ENCODE peak calls at places on chromosomes 7 and 10, in eight cellular contexts. Q, Y, D, P, F, R, M and W are unnamed samples. For H3K4me1, the result is how much of the 10 kb centered on the place peaks cover.

GRCh38 chr10:530717-531116 is 158.8 kb downstream of the DIP2C start:
- DNase-seq in D (no peak), R (no peak), M (no peak), P (no peak), Q (no peak), F (no peak), Y (peak), W (no peak)

GRCh38 chr10:87585565-87586514 is 73.8 kb upstream of the PAPSS2 start:
- DNase-seq in M (peak), Q (peak), R (no peak), P (peak), Y (no peak), D (peak), F (no peak), W (no peak)

GRCh38 chr10:79446451-79447020 is 1.1 kb upstream of the ZCCHC24 start:
- DNase-seq in Y (peak), D (no peak), R (peak), F (peak), P (peak), Q (peak), M (no peak), W (peak)

GRCh38 chr10:129545257-129545656 is 78.2 kb downstream of the MGMT start:
- DNase-seq in Y (peak), R (no peak), Q (no peak), P (no peak), D (no peak), F (no peak), M (peak), W (no peak)

GRCh38 chr7:29042893-29043292 is 84.8 kb upstream of the TRIL start:
- DNase-seq in M (no peak), R (no peak), P (no peak), F (no peak), Q (no peak), D (no peak), Y (no peak), W (no peak)

GRCh38 chr7:78226059-78226658 is 427.6 kb downstream of the PHTF2 start:
- DNase-seq in D (peak), Q (peak), M (peak), P (peak), R (peak), F (peak), Y (no peak), W (peak)

GRCh38 chr10:22958338-22958737 is 30.5 kb downstream of the ARMC3 start:
- DNase-seq in Y (no peak), F (no peak), Q (no peak), R (no peak), M (no peak), D (no peak), P (no peak), W (no peak)

GRCh38 chr7:128879939-128880746 is 17.5 kb downstream of the ATP6V1F start:
- DNase-seq in R (peak), Y (peak), D (peak), F (peak), P (peak), Q (peak), M (peak), W (peak)

GRCh38 chr7:4834601-4835397 is 27.0 kb downstream of the PAPOLB start:
- DNase-seq in D (no peak), Q (no peak), P (no peak), M (no peak), R (no peak), Y (no peak), F (no peak), W (no peak)

GRCh38 chr7:102080003-102080361 is 206.7 kb upstream of the SH2B2 start:
- DNase-seq in F (no peak), M (no peak), R (no peak), D (no peak), Y (peak), Q (peak), P (no peak), W (no peak)

GRCh38 chr10:30827531-30828120 is 198.1 kb upstream of the LYZL2 start:
- DNase-seq in P (peak), M (peak), F (no peak), D (no peak), Y (no peak), R (no peak), Q (no peak), W (no peak)

GRCh38 chr10:35042783-35043182 is 47.4 kb downstream of the CUL2 start:
- DNase-seq in D (no peak), Y (no peak), R (no peak), M (no peak), Q (peak), F (no peak), P (no peak), W (no peak)

GRCh38 chr7:22809902-22810642 is 12.6 kb downstream of the TOMM7 start:
- DNase-seq in Y (no peak), Q (no peak), P (no peak), D (peak), F (no peak), R (no peak), M (no peak), W (no peak)

GRCh38 chr10:35270100-35270499 is 66.2 kb upstream of the CCNY start:
- DNase-seq in M (peak), R (no peak), D (no peak), F (no peak), P (no peak), Q (peak), Y (no peak), W (no peak)

GRCh38 chr10:44703241-44704155 is 207.6 kb upstream of the TMEM72 start:
- DNase-seq in P (peak), Y (no peak), F (no peak), D (no peak), M (peak), R (no peak), Q (no peak), W (no peak)

GRCh38 chr10:104577171-104577570 is 63.9 kb upstream of the SORCS3 start:
- DNase-seq in Y (no peak), R (no peak), D (no peak), P (no peak), Q (no peak), M (no peak), F (no peak), W (peak)

GRCh38 chr10:133128126-133129081 is 31.6 kb upstream of the KNDC1 start:
- DNase-seq in Y (peak), R (peak), M (no peak), P (no peak), F (no peak), Q (no peak), D (no peak), W (no peak)

GRCh38 chr10:103493362-103493871 is at the start of gene NEURL1:
- DNase-seq in P (no peak), Q (no peak), R (no peak), M (no peak), F (peak), D (no peak), Y (no peak), W (no peak)

GRCh38 chr10:27893320-27894014 is 105.4 kb downstream of the ODAD2 start:
- DNase-seq in P (peak), D (no peak), Q (no peak), M (peak), R (no peak), F (no peak), Y (no peak), W (no peak)

GRCh38 chr10:132624847-132625839 is 87.6 kb downstream of the INPP5A start:
- DNase-seq in R (peak), D (no peak), F (no peak), Q (no peak), Y (peak), P (no peak), M (peak), W (no peak)

GRCh38 chr10:10092581-10092980 is 925.1 kb upstream of the CELF2 start:
- DNase-seq in R (peak), P (no peak), Y (no peak), M (peak), F (peak), D (no peak), Q (no peak), W (no peak)

GRCh38 chr7:2959343-2959680 is 84.4 kb downstream of the CARD11 start:
- DNase-seq in M (no peak), F (no peak), R (no peak), P (no peak), Q (no peak), Y (no peak), D (no peak), W (no peak)

GRCh38 chr10:12237265-12238220 is 41.6 kb downstream of the CDC123 start:
- DNase-seq in F (no peak), Q (no peak), P (no peak), R (no peak), D (peak), M (no peak), Y (no peak), W (no peak)

GRCh38 chr10:122140941-122141623 is 130.0 kb upstream of the BTBD16 start:
- DNase-seq in F (no peak), D (peak), R (peak), P (peak), Q (peak), M (peak), Y (no peak), W (peak)

GRCh38 chr7:90383422-90383821 is 19.8 kb upstream of the CLDN12 start:
- DNase-seq in D (no peak), R (no peak), Y (no peak), Q (no peak), M (peak), P (peak), F (no peak), W (no peak)

GRCh38 chr10:61500460-61500859 is 47.3 kb upstream of the TMEM26 start:
- DNase-seq in R (no peak), M (no peak), Y (no peak), P (no peak), D (no peak), F (no peak), Q (no peak), W (no peak)

GRCh38 chr7:16926283-16926682 is 44.5 kb upstream of the AGR3 start:
- DNase-seq in R (no peak), P (peak), F (peak), Y (no peak), M (peak), D (peak), Q (peak), W (peak)

GRCh38 chr7:18975276-18975675 is 142.2 kb downstream of the TWIST1 start:
- DNase-seq in Y (no peak), M (no peak), P (no peak), R (no peak), Q (no peak), F (no peak), D (no peak), W (no peak)

GRCh38 chr7:142626420-142627035 is 122.7 kb upstream of the PRSS1 start:
- DNase-seq in D (peak), R (no peak), Q (peak), M (peak), F (peak), P (peak), Y (peak), W (peak)

GRCh38 chr7:130667593-130668257 is 823 bp downstream of the COPG2 start:
- DNase-seq in M (peak), Q (no peak), Y (no peak), D (no peak), R (no peak), P (peak), F (no peak), W (no peak)

GRCh38 chr10:46541735-46542566 is 14.5 kb downstream of the GPRIN2 start:
- DNase-seq in R (peak), M (no peak), Y (peak), F (no peak), Q (no peak), D (no peak), P (no peak), W (no peak)

GRCh38 chr10:126090911-126091728 is 194.8 kb downstream of the FANK1 start:
- DNase-seq in Q (no peak), F (no peak), D (no peak), M (peak), R (no peak), P (peak), Y (no peak), W (no peak)

GRCh38 chr10:109893371-109893770 is 29.9 kb downstream of the XPNPEP1 start:
- DNase-seq in Y (no peak), D (no peak), M (no peak), F (no peak), P (no peak), Q (no peak), R (no peak), W (no peak)

GRCh38 chr10:102358717-102359382 is 36.7 kb upstream of the NFKB2 start:
- DNase-seq in D (no peak), M (peak), Y (no peak), F (no peak), R (no peak), Q (no peak), P (no peak), W (no peak)

DNA sequence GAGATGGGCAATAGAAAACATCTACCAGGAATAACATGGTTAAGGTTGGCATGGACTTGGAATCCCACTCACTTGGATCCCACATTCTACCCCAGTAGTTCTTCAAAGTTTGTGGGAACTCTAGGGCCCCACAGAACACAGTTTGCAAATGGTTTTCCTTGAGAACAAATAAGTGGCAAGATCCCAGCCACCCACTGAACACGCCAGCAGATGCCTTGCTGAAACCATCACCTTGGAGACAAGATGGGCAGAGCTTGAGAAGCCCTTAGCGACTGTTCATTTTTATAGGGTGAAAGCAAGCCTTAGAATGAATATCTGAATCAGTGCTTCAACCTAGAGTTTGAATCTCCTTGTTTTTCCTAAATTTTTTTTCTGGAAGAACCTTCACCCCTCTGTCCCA is 349.1 kb downstream of the RPS24 start:
- DNase-seq in R (no peak), M (no peak), F (no peak), Q (no peak), P (no peak), D (no peak), Y (no peak), W (no peak)
- TF ChIP-seq POLR2A in R (no peak), M (no peak), F (no peak), Q (no peak), P (no peak), D (no peak), Y (no peak), W (no peak)

GRCh38 chr7:46015107-46015868 is 94.2 kb upstream of the IGFBP3 start:
- DNase-seq in F (peak), R (peak), Y (peak), Q (peak), M (peak), D (peak), P (no peak), W (peak)
- TF ChIP-seq CTCF in F (no peak), R (no peak), Y (no peak), Q (no peak), M (no peak), D (no peak), P (no peak), W (no peak)

GRCh38 chr7:134662871-134663205 is 16.2 kb downstream of the BPGM start:
- DNase-seq in Y (no peak), Q (no peak), F (no peak), D (no peak), R (no peak), P (no peak), M (no peak), W (no peak)
- H3K4me1 ChIP-seq in Y (under half), Q (under half), F (under half), D (under half), R (under half), P (half or more), M (under half), W (under half)

GRCh38 chr7:157476654-157477549 is 140.1 kb downstream of the DNAJB6 start:
- DNase-seq in Q (no peak), M (no peak), F (no peak), Y (peak), R (peak), P (no peak), D (no peak), W (no peak)
- TF ChIP-seq POLR2A in Q (no peak), M (no peak), F (no peak), Y (no peak), R (no peak), P (no peak), D (no peak), W (no peak)

GRCh38 chr7:151882734-151883133 is 5.8 kb upstream of the PRKAG2 start:
- DNase-seq in Q (no peak), M (no peak), F (no peak), D (no peak), R (no peak), P (no peak), Y (no peak), W (no peak)

GRCh38 chr7:151883872-151884271 is 7.0 kb upstream of the PRKAG2 start:
- DNase-seq in Y (no peak), M (no peak), D (no peak), R (no peak), Q (no peak), F (no peak), P (no peak), W (no peak)

GRCh38 chr7:151876899-151877777 is at the start of gene PRKAG2:
- DNase-seq in Q (no peak), M (no peak), P (peak), D (no peak), F (peak), R (peak), Y (peak), W (peak)

GRCh38 chr7:151877911-151878835 is 1.3 kb upstream of the PRKAG2 start:
- DNase-seq in Q (no peak), D (no peak), P (no peak), M (no peak), F (no peak), Y (peak), R (no peak), W (no peak)

DNA sequence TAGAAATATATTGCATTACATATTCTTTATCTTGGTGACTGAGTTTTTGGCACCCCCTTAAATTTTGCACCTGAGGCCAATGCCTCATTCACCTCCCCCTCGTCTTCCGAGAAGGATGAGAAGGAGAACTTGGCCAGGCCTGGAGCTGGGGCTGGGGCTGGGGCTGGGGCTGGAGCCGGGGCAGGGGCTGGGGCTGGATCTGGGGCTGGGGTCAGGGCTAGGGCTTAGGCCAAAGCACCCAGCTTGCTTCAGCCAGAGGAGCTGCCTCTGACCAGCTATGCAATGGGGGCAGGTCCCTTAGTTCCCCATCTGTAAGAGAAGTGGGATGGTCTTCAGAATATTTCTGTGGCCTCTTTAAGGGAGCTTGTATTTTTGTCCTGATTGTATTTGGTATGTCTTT is 3.8 kb upstream of the PRKAG2 start:
- DNase-seq in P (no peak), Q (no peak), R (no peak), Y (no peak), D (no peak), F (no peak), M (no peak), W (no peak)
- TF ChIP-seq CTCF in P (no peak), Q (no peak), R (no peak), Y (no peak), D (no peak), F (no peak), M (no peak), W (no peak)

GRCh38 chr7:137953692-137954470 is 48.0 kb downstream of the CREB3L2 start:
- DNase-seq in F (no peak), M (peak), Y (no peak), P (peak), R (no peak), Q (no peak), D (no peak), W (peak)

GRCh38 chr7:137954614-137955013 is 47.3 kb downstream of the CREB3L2 start:
- DNase-seq in R (no peak), D (no peak), Y (no peak), Q (no peak), M (peak), P (peak), F (no peak), W (no peak)

GRCh38 chr7:137956591-137956990 is 45.3 kb downstream of the CREB3L2 start:
- DNase-seq in D (no peak), P (no peak), Y (no peak), M (no peak), Q (no peak), F (no peak), R (no peak), W (no peak)

GRCh38 chr7:137957887-137958286 is 44.0 kb downstream of the CREB3L2 start:
- DNase-seq in F (no peak), R (no peak), Q (no peak), D (no peak), P (no peak), M (no peak), Y (no peak), W (no peak)

GRCh38 chr7:137956183-137956582 is 45.7 kb downstream of the CREB3L2 start:
- DNase-seq in M (no peak), R (no peak), Y (no peak), D (no peak), F (no peak), P (no peak), Q (no peak), W (no peak)
- H3K4me1 ChIP-seq in M (under half), R (under half), Y (under half), D (half or more), F (under half), P (under half), Q (under half), W (half or more)

GRCh38 chr10:119206603-119207366 is 586 bp upstream of the GRK5 start:
- DNase-seq in Y (peak), P (peak), F (peak), M (peak), Q (peak), D (no peak), R (peak), W (peak)
- TF ChIP-seq POLR2A in Y (no peak), P (no peak), F (no peak), M (no peak), Q (no peak), D (no peak), R (no peak), W (no peak)

GRCh38 chr7:87152897-87153641 is 816 bp downstream of the DMTF1 start:
- DNase-seq in D (peak), R (peak), F (peak), Q (peak), Y (peak), M (peak), P (peak), W (peak)

GRCh38 chr7:87154166-87154565 is 1.9 kb downstream of the DMTF1 start:
- DNase-seq in Y (no peak), F (no peak), Q (no peak), M (no peak), P (no peak), D (no peak), R (no peak), W (no peak)

GRCh38 chr7:87151701-87152111 is 547 bp upstream of the DMTF1 start:
- DNase-seq in F (no peak), Q (no peak), R (no peak), Y (no peak), D (no peak), M (no peak), P (no peak), W (no peak)

GRCh38 chr7:87151002-87151505 is 1.2 kb upstream of the DMTF1 start:
- DNase-seq in R (no peak), M (no peak), Q (no peak), P (no peak), D (no peak), F (no peak), Y (no peak), W (no peak)

DNA sequence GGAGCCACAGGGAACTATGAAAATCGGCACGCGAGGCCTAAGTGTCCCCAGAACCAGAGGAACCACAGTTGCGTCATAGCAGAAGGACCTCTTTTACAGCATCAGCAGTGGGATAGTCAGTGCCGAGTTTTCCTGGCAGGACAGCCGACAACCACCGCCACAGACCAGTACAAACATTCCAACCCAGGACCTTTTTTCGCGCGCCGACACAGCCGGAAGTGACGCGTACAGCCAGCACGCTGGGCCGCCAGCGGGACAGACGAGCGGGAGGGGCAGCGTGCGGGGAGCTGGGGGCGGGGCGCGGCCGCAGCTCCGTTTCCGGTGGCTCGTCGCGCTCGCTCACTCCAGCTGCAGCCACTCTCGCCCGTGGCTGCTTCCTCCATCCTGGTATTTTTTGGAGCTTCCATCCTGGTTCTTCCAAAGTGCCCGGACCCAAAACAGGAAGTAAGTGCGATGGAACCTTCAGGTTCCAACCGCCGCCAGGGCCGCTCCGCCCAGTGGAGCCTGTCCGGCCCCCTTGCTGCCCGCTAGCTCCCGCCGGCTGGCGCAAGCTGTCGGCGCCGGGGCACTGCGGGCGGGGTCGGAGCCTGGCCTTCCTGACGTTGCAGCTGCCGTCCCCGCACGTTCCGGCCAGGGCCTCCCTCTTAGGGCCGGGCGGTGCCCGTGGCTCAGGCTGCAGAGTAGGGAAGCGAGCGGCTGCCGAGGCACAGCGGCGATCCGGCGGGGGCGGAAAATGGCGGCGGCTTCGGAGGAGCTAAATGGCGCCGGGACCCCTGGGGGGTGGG is at the start of gene DMTF1:
- DNase-seq in Q (peak), F (peak), R (peak), Y (peak), P (peak), M (peak), D (peak), W (peak)
- TF ChIP-seq CTCF in Q (no peak), F (no peak), R (peak), Y (no peak), P (no peak), M (peak), D (no peak), W (no peak)